ENCODE peak calls at places on chromosomes 4 and X, in five cellular contexts. V is K562, T is adipocyte, O is HFF-Myc, C is vagina. Z is an unnamed sample.

GRCh38 chr4:122755675-122756074 is 23.2 kb downstream of the BBS12 start:
- DNase-seq in V (no peak), T (no peak), O (no peak), C (no peak), Z (no peak)

GRCh38 chrX:55290963-55291362 is 26.2 kb upstream of the PAGE3 start:
- DNase-seq in V (no peak), T (no peak), O (no peak), C (no peak), Z (no peak)

GRCh38 chrX:14872355-14872754 is 514 bp downstream of the FANCB start:
- DNase-seq in V (peak; percentile 33), T (no peak), O (no peak), C (no peak), Z (no peak)

GRCh38 chr4:123593655-123594054 is 197.1 kb downstream of the SPRY1 start:
- DNase-seq in V (no peak), T (no peak), O (no peak), C (no peak), Z (no peak)

GRCh38 chr4:152618971-152619370 is 60.8 kb downstream of the TMEM154 start:
- DNase-seq in V (no peak), T (no peak), O (no peak), C (no peak), Z (no peak)

GRCh38 chr4:177229331-177229730 is 80.3 kb upstream of the NEIL3 start:
- DNase-seq in V (no peak), T (peak; percentile 46), O (no peak), C (no peak), Z (no peak)

GRCh38 chr4:183348706-183349659 is 26.8 kb upstream of the CLDN24 start:
- DNase-seq in V (peak; percentile 80), T (peak; percentile 78), O (peak; percentile 96), C (no peak), Z (peak; percentile 63)

GRCh38 chrX:30275498-30275897 is 28.6 kb downstream of the MAGEB1 start:
- DNase-seq in V (peak; percentile 10), T (peak; percentile 55), O (no peak), C (no peak), Z (no peak)

GRCh38 chr4:156536661-156537060 is 434.9 kb downstream of the PDGFC start:
- DNase-seq in V (no peak), T (peak; percentile 19), O (no peak), C (no peak), Z (no peak)

GRCh38 chr4:62531250-62531649 is 1331.1 kb downstream of the ADGRL3 start:
- DNase-seq in V (no peak), T (no peak), O (no peak), C (no peak), Z (no peak)

GRCh38 chr4:99857302-99857701 is 36.9 kb downstream of the LAMTOR3 start:
- DNase-seq in V (no peak), T (no peak), O (no peak), C (no peak), Z (no peak)

GRCh38 chrX:46673596-46673995 is 85.3 kb downstream of the SLC9A7 start:
- DNase-seq in V (no peak), T (no peak), O (no peak), C (no peak), Z (no peak)

GRCh38 chrX:45007598-45007997 is 134.6 kb downstream of the KDM6A start:
- DNase-seq in V (no peak), T (no peak), O (no peak), C (no peak), Z (no peak)

GRCh38 chr4:75547647-75548387 is 8.0 kb upstream of the ODAPH start:
- DNase-seq in V (peak; percentile 15), T (no peak), O (peak; percentile 17), C (no peak), Z (no peak)

GRCh38 chrX:42530027-42530426 is 247.9 kb downstream of the PPP1R2C start:
- DNase-seq in V (no peak), T (peak; percentile 29), O (no peak), C (no peak), Z (peak; percentile 58)

GRCh38 chr4:184815046-184815877 is 10.5 kb downstream of the ACSL1 start:
- DNase-seq in V (peak; percentile 79), T (peak; percentile 73), O (no peak), C (no peak), Z (peak; percentile 77)

GRCh38 chr4:109079177-109079576 is 223.3 kb downstream of the COL25A1 start:
- DNase-seq in V (no peak), T (peak; percentile 53), O (no peak), C (no peak), Z (no peak)

GRCh38 chr4:53196872-53197759 is 168.7 kb downstream of the SCFD2 start:
- DNase-seq in V (peak; percentile 49), T (peak; percentile 97), O (peak; percentile 85), C (no peak), Z (peak; percentile 10)

GRCh38 chrX:54978448-54978847 is 15.5 kb downstream of the PFKFB1 start:
- DNase-seq in V (no peak), T (no peak), O (no peak), C (no peak), Z (no peak)

GRCh38 chrX:41291309-41291708 is 42.7 kb upstream of the DDX3X start:
- DNase-seq in V (no peak), T (no peak), O (no peak), C (no peak), Z (no peak)

GRCh38 chrX:119391279-119391678 is 7.9 kb upstream of the SLC25A43 start:
- DNase-seq in V (peak; percentile 30), T (peak; percentile 28), O (no peak), C (no peak), Z (no peak)

GRCh38 chr4:173243321-173243720 is 74.7 kb downstream of the GALNT7 start:
- DNase-seq in V (no peak), T (peak; percentile 57), O (no peak), C (no peak), Z (peak; percentile 69)
- H3K4me3 ChIP-seq in V (no peak overlapping the region), T (no peak overlapping the region), O (no peak overlapping the region), C (no peak overlapping the region), Z (no peak overlapping the region)

GRCh38 chrX:88881536-88881935 is 134.5 kb downstream of the CPXCR1 start:
- DNase-seq in V (no peak), T (no peak), O (no peak), C (no peak), Z (no peak)
- H3K4me3 ChIP-seq in V (no peak overlapping the region), T (no peak overlapping the region), O (no peak overlapping the region), C (no peak overlapping the region), Z (no peak overlapping the region)

DNA sequence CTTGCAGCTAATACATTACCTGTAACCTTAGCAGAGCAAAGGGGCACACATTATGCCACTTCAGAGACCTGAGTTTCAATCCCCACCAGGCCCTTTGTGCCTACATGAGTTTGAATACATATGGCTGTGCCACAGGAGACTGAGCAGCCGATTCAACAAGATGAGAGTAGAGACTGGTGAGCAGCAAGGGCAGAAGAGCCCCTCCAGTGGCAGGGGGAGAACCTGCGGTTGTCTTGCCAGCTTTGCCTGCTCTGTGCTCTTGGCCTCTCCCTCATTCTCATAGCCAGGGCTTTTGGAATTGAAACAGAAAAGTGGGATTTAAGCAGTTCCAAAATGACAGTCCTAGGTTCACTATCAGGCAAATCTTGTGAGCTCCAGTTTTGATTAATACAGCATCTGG is 52.3 kb upstream of the CLNK start:
- DNase-seq in V (no peak), T (no peak), O (no peak), C (no peak), Z (no peak)
- H3K4me3 ChIP-seq in V (no peak overlapping the region), T (no peak overlapping the region), O (no peak overlapping the region), C (no peak overlapping the region), Z (no peak overlapping the region)

GRCh38 chr4:70704333-70705145 is 16.2 kb downstream of the UTP3 start:
- DNase-seq in V (peak; percentile 88), T (peak; percentile 89), O (no peak), C (no peak), Z (no peak)

GRCh38 chr4:70705856-70706461 is 15.8 kb upstream of the RUFY3 start:
- DNase-seq in V (no peak), T (no peak), O (no peak), C (no peak), Z (no peak)

GRCh38 chr4:70703695-70704332 is 15.5 kb downstream of the UTP3 start:
- DNase-seq in V (no peak), T (peak; percentile 77), O (no peak), C (no peak), Z (no peak)

GRCh38 chr4:70705146-70705855 is 16.5 kb upstream of the RUFY3 start:
- DNase-seq in V (peak; percentile 86), T (peak; percentile 80), O (no peak), C (no peak), Z (no peak)

DNA sequence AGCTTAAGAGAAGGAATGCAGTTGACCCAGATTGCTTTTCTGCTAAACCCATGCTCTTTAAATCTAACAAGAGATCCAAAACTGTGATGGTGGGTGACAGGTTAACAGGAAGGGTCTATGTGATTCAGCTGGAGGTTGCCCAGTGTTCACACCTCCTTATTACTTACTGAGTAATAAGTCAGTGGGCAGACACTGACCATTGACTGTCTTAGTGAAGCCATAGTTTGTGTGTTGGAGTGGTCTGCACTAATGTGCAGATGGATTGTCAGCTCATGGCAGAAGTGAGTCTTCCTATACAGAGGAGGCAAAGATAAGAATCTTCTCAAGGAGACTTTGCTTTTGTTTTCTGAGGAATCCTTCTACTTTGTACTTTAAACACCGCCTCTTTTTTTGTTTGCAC is 15.2 kb upstream of the RUFY3 start:
- DNase-seq in V (no peak), T (peak; percentile 25), O (no peak), C (no peak), Z (no peak)
- H3K4me3 ChIP-seq in V (peak overlapping the region; percentile 79), T (peak overlapping the region; percentile 98), O (peak overlapping the region; percentile 57), C (peak overlapping the region; percentile 64), Z (peak overlapping the region; percentile 56)

GRCh38 chrX:153886915-153887314 is 942 bp upstream of the L1CAM start:
- DNase-seq in V (no peak), T (no peak), O (no peak), C (no peak), Z (no peak)

GRCh38 chrX:153884136-153885076 is 1.6 kb downstream of the L1CAM start:
- DNase-seq in V (no peak), T (no peak), O (no peak), C (no peak), Z (no peak)

GRCh38 chrX:153885968-153886903 is at the start of gene L1CAM:
- DNase-seq in V (peak; percentile 76), T (no peak), O (no peak), C (no peak), Z (no peak)

GRCh38 chrX:153883163-153883843 is 2.7 kb downstream of the L1CAM start:
- DNase-seq in V (peak; percentile 51), T (no peak), O (no peak), C (no peak), Z (no peak)

GRCh38 chrX:153885208-153885787 is 675 bp downstream of the L1CAM start:
- DNase-seq in V (no peak), T (no peak), O (no peak), C (no peak), Z (no peak)
- H3K4me3 ChIP-seq in V (no peak overlapping the region), T (no peak overlapping the region), O (no peak overlapping the region), C (peak overlapping the region; percentile 21), Z (peak overlapping the region; percentile 45)

GRCh38 chrX:37812110-37812509 is 32.3 kb downstream of the CYBB start:
- DNase-seq in V (no peak), T (no peak), O (no peak), C (no peak), Z (no peak)

GRCh38 chrX:37815366-37815765 is 32.0 kb downstream of the DYNLT3 start:
- DNase-seq in V (no peak), T (no peak), O (no peak), C (no peak), Z (no peak)

GRCh38 chrX:37809970-37810369 is 30.1 kb downstream of the CYBB start:
- DNase-seq in V (no peak), T (no peak), O (no peak), C (no peak), Z (no peak)

GRCh38 chrX:37816766-37817165 is 30.6 kb downstream of the DYNLT3 start:
- DNase-seq in V (no peak), T (no peak), O (no peak), C (no peak), Z (no peak)

GRCh38 chrX:37813570-37813969 is 33.7 kb downstream of the CYBB start:
- DNase-seq in V (no peak), T (no peak), O (no peak), C (no peak), Z (no peak)
- H3K4me3 ChIP-seq in V (no peak overlapping the region), T (no peak overlapping the region), O (no peak overlapping the region), C (no peak overlapping the region), Z (no peak overlapping the region)

Z was measured in kidney epithelial cell.